ENCODE peak calls at places on chromosome 15, in four cellular contexts. U, F, I and K are unnamed samples.

GRCh38 chr15:50058231-50058630 is 60.8 kb downstream of the ATP8B4 start:
- DNase-seq in F (peak), I (no peak), U (no peak), K (no peak)

GRCh38 chr15:85754993-85755392 is 39.7 kb downstream of the KLHL25 start:
- DNase-seq in F (no peak), U (no peak), I (no peak), K (peak)

GRCh38 chr15:63075072-63075995 is 32.8 kb downstream of the TPM1 start:
- DNase-seq in U (no peak), F (no peak), I (no peak), K (no peak)

GRCh38 chr15:41465822-41466421 is 27.8 kb upstream of the ITPKA start:
- DNase-seq in U (no peak), F (peak), I (no peak), K (no peak)

GRCh38 chr15:99016680-99017321 is 9.2 kb upstream of the PGPEP1L start:
- DNase-seq in F (peak), I (no peak), U (no peak), K (no peak)

GRCh38 chr15:43196760-43197548 is 11.8 kb downstream of the CCNDBP1 start:
- DNase-seq in U (no peak), F (no peak), I (no peak), K (no peak)

GRCh38 chr15:84605225-84605882 is 4.5 kb downstream of the ZSCAN2 start:
- DNase-seq in F (peak), U (no peak), I (no peak), K (no peak)

GRCh38 chr15:29291067-29291466 is 21.4 kb upstream of the NSMCE3 start:
- DNase-seq in U (no peak), F (no peak), I (no peak), K (no peak)

GRCh38 chr15:26235148-26235769 is 372.1 kb upstream of the ATP10A start:
- DNase-seq in F (no peak), U (no peak), I (no peak), K (no peak)